ENCODE peak calls at places on chromosome 9, in seven cellular contexts. D is psoas muscle; O is PC-3; G is CD8-positive, alpha-beta T cell; S is HepG2; V is left ventricle myocardium inferior; B is DND-41. T is an unnamed sample.

GRCh38 chr9:124261787-124262595 is 4.2 kb downstream of the NEK6 start:
- DNase-seq in D (no peak), O (no peak), G (no peak), S (no peak), V (no peak), B (no peak), T (no peak)

GRCh38 chr9:78383130-78383529 is 86.2 kb downstream of the PSAT1 start:
- DNase-seq in D (no peak), O (peak; percentile 54), G (no peak), S (no peak), V (no peak), B (no peak), T (no peak)

GRCh38 chr9:41229408-41230401 is 40.6 kb upstream of the ZNG1F start:
- DNase-seq in D (no peak), O (no peak), G (no peak), S (peak; percentile 6), V (no peak), B (no peak), T (no peak)

GRCh38 chr9:75088646-75089368 is 493 bp downstream of the OSTF1 start:
- DNase-seq in D (peak; percentile 71), O (peak; percentile 58), G (no peak), S (peak; percentile 55), V (peak; percentile 74), B (no peak), T (no peak)

GRCh38 chr9:16154570-16155078 is 601.8 kb downstream of the CCDC171 start:
- DNase-seq in D (peak; percentile 35), O (peak; percentile 20), G (peak; percentile 14), S (no peak), V (peak; percentile 30), B (peak; percentile 58), T (no peak)

GRCh38 chr9:133760713-133761290 is 22.6 kb upstream of the SARDH start:
- DNase-seq in D (no peak), O (no peak), G (no peak), S (no peak), V (no peak), B (no peak), T (no peak)

GRCh38 chr9:120326076-120326693 is 253.8 kb downstream of the CDK5RAP2 start:
- DNase-seq in D (no peak), O (no peak), G (no peak), S (no peak), V (no peak), B (no peak), T (no peak)

GRCh38 chr9:111983484-111983908 is 86.9 kb downstream of the UGCG start:
- DNase-seq in D (no peak), O (no peak), G (no peak), S (no peak), V (no peak), B (no peak), T (no peak)

GRCh38 chr9:134707031-134707680 is 65.6 kb downstream of the COL5A1 start:
- DNase-seq in D (peak; percentile 74), O (no peak), G (no peak), S (peak; percentile 7), V (peak; percentile 88), B (no peak), T (no peak)

GRCh38 chr9:137760426-137760825 is 117.2 kb upstream of the CACNA1B start:
- DNase-seq in D (peak; percentile 62), O (no peak), G (no peak), S (no peak), V (no peak), B (no peak), T (no peak)

GRCh38 chr9:35795701-35796100 is 4.3 kb downstream of the NPR2 start:
- DNase-seq in D (no peak), O (peak; percentile 67), G (no peak), S (no peak), V (no peak), B (no peak), T (no peak)

GRCh38 chr9:35801328-35802128 is 10.1 kb downstream of the NPR2 start:
- DNase-seq in D (no peak), O (no peak), G (no peak), S (peak; percentile 56), V (no peak), B (no peak), T (no peak)

GRCh38 chr9:35798658-35799366 is 7.4 kb downstream of the NPR2 start:
- DNase-seq in D (no peak), O (peak; percentile 89), G (no peak), S (peak; percentile 25), V (no peak), B (no peak), T (no peak)

GRCh38 chr9:35797311-35798109 is 6.1 kb downstream of the NPR2 start:
- DNase-seq in D (no peak), O (no peak), G (no peak), S (no peak), V (no peak), B (no peak), T (no peak)

DNA sequence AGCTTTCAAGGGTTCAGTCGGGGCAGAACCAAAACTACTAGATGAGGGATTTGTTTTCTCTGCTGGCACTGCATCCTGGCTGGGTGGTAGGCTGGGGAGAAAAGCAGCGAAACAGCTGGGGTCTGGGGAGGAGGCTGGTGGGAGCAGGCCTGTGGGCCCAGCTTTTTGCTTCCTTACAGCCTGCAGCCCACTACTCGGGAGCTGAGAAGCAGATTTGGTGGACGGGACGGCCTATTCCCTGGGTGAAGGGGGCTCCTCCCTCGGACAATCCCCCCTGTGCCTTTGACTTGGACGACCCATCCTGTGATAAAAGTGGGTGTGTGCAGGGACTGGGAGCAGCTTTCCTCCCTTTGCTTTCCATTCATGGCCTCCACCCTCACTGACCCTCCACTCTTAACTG is 9.1 kb downstream of the NPR2 start:
- DNase-seq in D (no peak), O (no peak), G (no peak), S (no peak), V (no peak), B (no peak), T (no peak)
- H3K36me3 ChIP-seq in D (peaks cover 53% of the 10 kb centered on the region), O (no peaks in the 10 kb centered on the region), G (no peaks in the 10 kb centered on the region), S (peaks cover 2% of the 10 kb centered on the region), V (peaks cover 46% of the 10 kb centered on the region), B (peaks cover 16% of the 10 kb centered on the region), T (peaks cover 11% of the 10 kb centered on the region)

GRCh38 chr9:126671983-126672382 is 58.3 kb downstream of the LMX1B start:
- DNase-seq in D (no peak), O (no peak), G (no peak), S (no peak), V (no peak), B (no peak), T (no peak)

GRCh38 chr9:126669108-126669507 is 55.4 kb downstream of the LMX1B start:
- DNase-seq in D (no peak), O (no peak), G (no peak), S (no peak), V (no peak), B (no peak), T (no peak)

GRCh38 chr9:126671381-126671831 is 57.7 kb downstream of the LMX1B start:
- DNase-seq in D (no peak), O (no peak), G (no peak), S (no peak), V (peak; percentile 50), B (no peak), T (no peak)

GRCh38 chr9:126668058-126668457 is 54.3 kb downstream of the LMX1B start:
- DNase-seq in D (no peak), O (no peak), G (no peak), S (no peak), V (no peak), B (no peak), T (no peak)

GRCh38 chr9:126670270-126670669 is 56.5 kb downstream of the LMX1B start:
- DNase-seq in D (no peak), O (no peak), G (no peak), S (no peak), V (no peak), B (no peak), T (no peak)
- H3K27me3 ChIP-seq in D (peaks cover 52% of the 10 kb centered on the region), O (no peaks in the 10 kb centered on the region), G (peaks cover 16% of the 10 kb centered on the region), S (peaks cover 14% of the 10 kb centered on the region), V (peaks cover 82% of the 10 kb centered on the region), B (peaks cover 20% of the 10 kb centered on the region), T (peaks cover 22% of the 10 kb centered on the region)

GRCh38 chr9:91411096-91411771 is 12.4 kb downstream of the NFIL3 start:
- DNase-seq in D (no peak), O (peak; percentile 46), G (no peak), S (no peak), V (no peak), B (no peak), T (no peak)
- H3K36me3 ChIP-seq in D (peaks cover 34% of the 10 kb centered on the region), O (peaks cover 14% of the 10 kb centered on the region), G (no peaks in the 10 kb centered on the region), S (peaks cover 18% of the 10 kb centered on the region), V (peaks cover 17% of the 10 kb centered on the region), B (peaks cover 7% of the 10 kb centered on the region), T (no peaks in the 10 kb centered on the region)

DNA sequence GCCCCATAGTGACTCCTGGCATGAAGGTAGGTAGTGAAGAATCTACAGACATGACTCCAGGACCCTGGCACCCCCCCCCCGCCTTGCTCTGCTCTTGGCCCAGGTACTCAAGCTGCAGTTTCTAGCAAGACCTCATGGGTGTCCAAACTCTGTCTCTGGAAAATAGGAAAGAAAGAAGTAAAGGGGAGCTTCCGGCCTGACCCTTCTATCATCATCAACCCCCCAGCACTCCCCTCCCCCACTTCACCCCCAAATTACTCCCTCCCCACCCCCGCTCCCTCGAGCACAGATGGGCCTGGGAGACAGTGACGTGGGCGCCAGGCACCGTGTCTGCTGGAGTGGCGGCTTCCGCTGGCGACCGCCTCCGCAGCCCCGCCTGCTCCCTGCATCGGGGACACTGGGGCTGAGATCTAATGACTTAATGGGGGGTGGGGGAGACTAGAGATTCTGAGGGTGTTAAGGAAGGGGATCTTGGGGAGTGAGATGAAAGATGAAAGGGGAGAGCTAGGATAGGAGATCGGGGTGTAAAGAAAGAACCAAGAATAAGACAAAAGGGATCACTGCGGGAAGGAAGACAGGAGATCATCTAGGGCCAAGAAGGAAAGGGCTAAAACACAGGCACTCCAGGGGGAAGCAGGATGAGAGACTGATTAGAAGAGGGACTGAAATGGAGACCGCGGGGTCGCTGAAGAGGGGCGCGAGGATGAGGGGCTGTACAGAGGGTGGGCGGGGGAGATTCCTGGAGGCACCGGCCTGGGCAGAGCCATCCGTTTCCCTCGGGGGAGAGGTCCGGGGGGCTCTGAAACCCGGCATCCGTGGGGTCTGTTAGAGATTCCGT is 1.1 kb upstream of the DNAJB5 start:
- DNase-seq in D (peak; percentile 62), O (no peak), G (no peak), S (no peak), V (peak; percentile 51), B (no peak), T (peak; percentile 36)
- H3K27me3 ChIP-seq in D (no peaks in the 10 kb centered on the region), O (no peaks in the 10 kb centered on the region), G (no peaks in the 10 kb centered on the region), S (no peaks in the 10 kb centered on the region), V (no peaks in the 10 kb centered on the region), B (no peaks in the 10 kb centered on the region), T (no peaks in the 10 kb centered on the region)

GRCh38 chr9:89379031-89379430 is 60.7 kb downstream of the SECISBP2 start:
- DNase-seq in D (no peak), O (no peak), G (no peak), S (no peak), V (no peak), B (no peak), T (no peak)

GRCh38 chr9:89380437-89381307 is 62.4 kb downstream of the SECISBP2 start:
- DNase-seq in D (no peak), O (no peak), G (no peak), S (no peak), V (no peak), B (no peak), T (no peak)

GRCh38 chr9:89378541-89378940 is 60.2 kb downstream of the SECISBP2 start:
- DNase-seq in D (no peak), O (no peak), G (no peak), S (no peak), V (no peak), B (no peak), T (no peak)

GRCh38 chr9:89381308-89381609 is 63.0 kb downstream of the SECISBP2 start:
- DNase-seq in D (no peak), O (no peak), G (no peak), S (no peak), V (no peak), B (no peak), T (no peak)

GRCh38 chr9:89379508-89380115 is 61.3 kb downstream of the SECISBP2 start:
- DNase-seq in D (no peak), O (no peak), G (no peak), S (no peak), V (no peak), B (no peak), T (no peak)
- H3K36me3 ChIP-seq in D (peaks cover 83% of the 10 kb centered on the region), O (no peaks in the 10 kb centered on the region), G (peaks cover 80% of the 10 kb centered on the region), S (no peaks in the 10 kb centered on the region), V (peaks cover 4% of the 10 kb centered on the region), B (peaks cover 83% of the 10 kb centered on the region), T (peaks cover 82% of the 10 kb centered on the region)

T was measured in CD4-positive, alpha-beta memory T cell.